ENCODE peak calls at places on chromosome 19, in six cellular contexts. One of them, this sample, is unnamed.

GRCh38 chr19:37981785-37982475 is 74.9 kb downstream of the SIPA1L3 start:
- DNase-seq in psoas muscle: no peak
- DNase-seq in ovary: no peak
- DNase-seq in testis: no peak
- DNase-seq in adrenal gland: no peak
- DNase-seq in A549: no peak
- DNase-seq in this sample: no peak

GRCh38 chr19:339262-339887 is 5.2 kb downstream of the MIER2 start:
- DNase-seq in ovary: no peak
- DNase-seq in adrenal gland: no peak
- DNase-seq in psoas muscle: no peak
- DNase-seq in A549: no peak
- DNase-seq in testis: no peak
- DNase-seq in this sample: no peak

GRCh38 chr19:49761625-49762311 is 1.3 kb downstream of the TSKS start:
- DNase-seq in psoas muscle: no peak
- DNase-seq in A549: no peak
- DNase-seq in testis: peak; percentile 54
- DNase-seq in adrenal gland: no peak
- DNase-seq in ovary: peak; percentile 55
- DNase-seq in this sample: no peak

GRCh38 chr19:3783660-3784584 is 2.3 kb downstream of the MATK start:
- DNase-seq in ovary: no peak
- DNase-seq in adrenal gland: no peak
- DNase-seq in A549: no peak
- DNase-seq in psoas muscle: no peak
- DNase-seq in testis: no peak
- DNase-seq in this sample: peak; percentile 63

GRCh38 chr19:30968210-30968609 is 381.0 kb downstream of the TSHZ3 start:
- DNase-seq in ovary: no peak
- DNase-seq in A549: no peak
- DNase-seq in adrenal gland: no peak
- DNase-seq in psoas muscle: no peak
- DNase-seq in testis: no peak
- DNase-seq in this sample: no peak

GRCh38 chr19:3618144-3618810 is 8.3 kb downstream of the CACTIN start:
- DNase-seq in adrenal gland: peak; percentile 85
- DNase-seq in A549: no peak
- DNase-seq in ovary: peak; percentile 70
- DNase-seq in psoas muscle: peak; percentile 88
- DNase-seq in testis: peak; percentile 66
- DNase-seq in this sample: peak; percentile 87

GRCh38 chr19:38263696-38264485 is 482 bp upstream of the SPINT2 start:
- DNase-seq in testis: peak; percentile 83
- DNase-seq in A549: peak; percentile 78
- DNase-seq in ovary: peak; percentile 61
- DNase-seq in psoas muscle: peak; percentile 51
- DNase-seq in adrenal gland: peak; percentile 76
- DNase-seq in this sample: peak; percentile 96

GRCh38 chr19:58554494-58555368 is at the start of gene CHMP2A:
- DNase-seq in psoas muscle: peak; percentile 100
- DNase-seq in adrenal gland: peak; percentile 99
- DNase-seq in testis: peak; percentile 98
- DNase-seq in A549: peak; percentile 98
- DNase-seq in ovary: peak; percentile 99
- DNase-seq in this sample: peak; percentile 99

GRCh38 chr19:45641274-45642105 is 2.3 kb upstream of the EML2 start:
- DNase-seq in A549: peak; percentile 97
- DNase-seq in ovary: peak; percentile 66
- DNase-seq in psoas muscle: peak; percentile 82
- DNase-seq in testis: peak; percentile 74
- DNase-seq in adrenal gland: peak; percentile 96
- DNase-seq in this sample: peak; percentile 93

GRCh38 chr19:14580623-14581237 is 2.2 kb upstream of the CLEC17A start:
- DNase-seq in adrenal gland: no peak
- DNase-seq in A549: no peak
- DNase-seq in ovary: no peak
- DNase-seq in psoas muscle: no peak
- DNase-seq in testis: no peak
- DNase-seq in this sample: no peak

GRCh38 chr19:41990615-41991014 is 3.4 kb downstream of the ATP1A3 start:
- DNase-seq in testis: no peak
- DNase-seq in A549: no peak
- DNase-seq in adrenal gland: no peak
- DNase-seq in ovary: no peak
- DNase-seq in psoas muscle: no peak
- DNase-seq in this sample: no peak

GRCh38 chr19:56261145-56261544 is 11.4 kb upstream of the EDDM13 start:
- DNase-seq in A549: no peak
- DNase-seq in testis: no peak
- DNase-seq in psoas muscle: no peak
- DNase-seq in ovary: no peak
- DNase-seq in adrenal gland: no peak
- DNase-seq in this sample: no peak

GRCh38 chr19:3184847-3185481 is 766 bp upstream of the NCLN start:
- DNase-seq in ovary: peak; percentile 77
- DNase-seq in adrenal gland: peak; percentile 90
- DNase-seq in testis: peak; percentile 94
- DNase-seq in psoas muscle: peak; percentile 86
- DNase-seq in A549: peak; percentile 28
- DNase-seq in this sample: no peak

GRCh38 chr19:48361912-48362311 is 1.8 kb downstream of the TMEM143 start:
- DNase-seq in psoas muscle: no peak
- DNase-seq in A549: no peak
- DNase-seq in ovary: no peak
- DNase-seq in adrenal gland: no peak
- DNase-seq in testis: no peak
- DNase-seq in this sample: no peak

GRCh38 chr19:19463348-19464117 is 51.8 kb downstream of the TSSK6 start:
- DNase-seq in psoas muscle: peak; percentile 76
- DNase-seq in A549: no peak
- DNase-seq in adrenal gland: peak; percentile 71
- DNase-seq in ovary: peak; percentile 66
- DNase-seq in testis: no peak
- DNase-seq in this sample: peak; percentile 80

GRCh38 chr19:55487884-55488687 is at the start of gene SSC5D:
- DNase-seq in psoas muscle: peak; percentile 65
- DNase-seq in adrenal gland: no peak
- DNase-seq in ovary: peak; percentile 70
- DNase-seq in testis: peak; percentile 60
- DNase-seq in A549: no peak
- DNase-seq in this sample: peak; percentile 87

GRCh38 chr19:32418155-32418554 is 12.6 kb downstream of the DPY19L3 start:
- DNase-seq in testis: no peak
- DNase-seq in psoas muscle: no peak
- DNase-seq in adrenal gland: no peak
- DNase-seq in A549: no peak
- DNase-seq in ovary: no peak
- DNase-seq in this sample: no peak

GRCh38 chr19:55618426-55618825 is 5.9 kb downstream of the ZNF784 start:
- DNase-seq in psoas muscle: no peak
- DNase-seq in A549: no peak
- DNase-seq in ovary: no peak
- DNase-seq in adrenal gland: no peak
- DNase-seq in testis: no peak
- DNase-seq in this sample: no peak

GRCh38 chr19:34365463-34366401 is 736 bp downstream of the GPI start:
- DNase-seq in adrenal gland: peak; percentile 81
- DNase-seq in psoas muscle: peak; percentile 70
- DNase-seq in ovary: peak; percentile 49
- DNase-seq in testis: peak; percentile 48
- DNase-seq in A549: no peak
- DNase-seq in this sample: peak; percentile 85

GRCh38 chr19:52613299-52613906 is 24.8 kb downstream of the ZNF83 start:
- DNase-seq in ovary: no peak
- DNase-seq in A549: no peak
- DNase-seq in psoas muscle: no peak
- DNase-seq in testis: no peak
- DNase-seq in adrenal gland: no peak
- DNase-seq in this sample: no peak

GRCh38 chr19:19822148-19822429 is 539 bp upstream of the ZNF506 start:
- DNase-seq in ovary: no peak
- DNase-seq in adrenal gland: no peak
- DNase-seq in A549: no peak
- DNase-seq in psoas muscle: no peak
- DNase-seq in testis: peak; percentile 27
- DNase-seq in this sample: no peak

GRCh38 chr19:52600639-52601024 is 30.5 kb downstream of the ZNF701 start:
- DNase-seq in ovary: no peak
- DNase-seq in testis: peak; percentile 21
- DNase-seq in adrenal gland: no peak
- DNase-seq in A549: no peak
- DNase-seq in psoas muscle: peak; percentile 58
- DNase-seq in this sample: peak; percentile 74

GRCh38 chr19:29596080-29596479 is 10.0 kb upstream of the POP4 start:
- DNase-seq in adrenal gland: no peak
- DNase-seq in psoas muscle: no peak
- DNase-seq in testis: no peak
- DNase-seq in ovary: no peak
- DNase-seq in A549: no peak
- DNase-seq in this sample: no peak

GRCh38 chr19:29598036-29598435 is 8.0 kb upstream of the POP4 start:
- DNase-seq in A549: no peak
- DNase-seq in testis: no peak
- DNase-seq in ovary: no peak
- DNase-seq in psoas muscle: no peak
- DNase-seq in adrenal gland: no peak
- DNase-seq in this sample: no peak

GRCh38 chr19:29598496-29598895 is 7.6 kb upstream of the POP4 start:
- DNase-seq in psoas muscle: no peak
- DNase-seq in ovary: no peak
- DNase-seq in A549: no peak
- DNase-seq in testis: no peak
- DNase-seq in adrenal gland: no peak
- DNase-seq in this sample: no peak

GRCh38 chr19:29593869-29594268 is 12.2 kb upstream of the POP4 start:
- DNase-seq in A549: no peak
- DNase-seq in ovary: no peak
- DNase-seq in adrenal gland: no peak
- DNase-seq in testis: no peak
- DNase-seq in psoas muscle: no peak
- DNase-seq in this sample: no peak

GRCh38 chr19:29596885-29597525 is 9.1 kb upstream of the POP4 start:
- DNase-seq in adrenal gland: no peak
- DNase-seq in ovary: no peak
- DNase-seq in testis: no peak
- DNase-seq in psoas muscle: no peak
- DNase-seq in A549: no peak
- DNase-seq in this sample: no peak
- TF ChIP-seq CTCF in adrenal gland: no peak
- TF ChIP-seq CTCF in ovary: no peak
- TF ChIP-seq CTCF in testis: no peak
- TF ChIP-seq CTCF in psoas muscle: no peak
- TF ChIP-seq CTCF in A549: peak; percentile 76
- TF ChIP-seq CTCF in this sample: peak; percentile 13

DNA sequence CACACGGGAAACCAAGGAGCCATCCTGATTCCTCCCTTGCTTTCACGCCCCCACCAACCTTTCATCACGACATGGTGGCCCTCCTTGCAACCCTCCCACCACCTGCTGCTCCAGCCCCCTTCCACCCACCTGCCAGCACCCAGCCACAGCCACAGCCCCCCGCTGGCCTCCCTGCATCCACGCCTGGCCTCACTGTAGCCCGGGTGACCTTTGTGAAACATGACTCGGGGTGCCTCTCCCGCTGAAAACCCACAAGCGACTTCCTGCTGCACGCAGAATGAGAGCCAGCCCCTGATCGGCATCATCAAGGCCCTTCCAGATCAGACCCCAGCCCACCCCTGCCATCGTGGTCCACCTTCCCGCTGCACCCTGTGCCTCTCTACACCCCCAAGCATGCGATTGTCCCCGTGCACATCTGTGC is 14.9 kb downstream of the POP4 start:
- DNase-seq in A549: no peak
- DNase-seq in testis: no peak
- DNase-seq in ovary: no peak
- DNase-seq in psoas muscle: peak; percentile 30
- DNase-seq in adrenal gland: no peak
- DNase-seq in this sample: peak; percentile 57
- H3K4me1 ChIP-seq in A549: no peaks in the 10 kb centered on the region
- H3K4me1 ChIP-seq in testis: no peaks in the 10 kb centered on the region
- H3K4me1 ChIP-seq in ovary: no peaks in the 10 kb centered on the region
- H3K4me1 ChIP-seq in psoas muscle: no peaks in the 10 kb centered on the region
- H3K4me1 ChIP-seq in adrenal gland: no peaks in the 10 kb centered on the region
- H3K4me1 ChIP-seq in this sample: no peaks in the 10 kb centered on the region

DNA sequence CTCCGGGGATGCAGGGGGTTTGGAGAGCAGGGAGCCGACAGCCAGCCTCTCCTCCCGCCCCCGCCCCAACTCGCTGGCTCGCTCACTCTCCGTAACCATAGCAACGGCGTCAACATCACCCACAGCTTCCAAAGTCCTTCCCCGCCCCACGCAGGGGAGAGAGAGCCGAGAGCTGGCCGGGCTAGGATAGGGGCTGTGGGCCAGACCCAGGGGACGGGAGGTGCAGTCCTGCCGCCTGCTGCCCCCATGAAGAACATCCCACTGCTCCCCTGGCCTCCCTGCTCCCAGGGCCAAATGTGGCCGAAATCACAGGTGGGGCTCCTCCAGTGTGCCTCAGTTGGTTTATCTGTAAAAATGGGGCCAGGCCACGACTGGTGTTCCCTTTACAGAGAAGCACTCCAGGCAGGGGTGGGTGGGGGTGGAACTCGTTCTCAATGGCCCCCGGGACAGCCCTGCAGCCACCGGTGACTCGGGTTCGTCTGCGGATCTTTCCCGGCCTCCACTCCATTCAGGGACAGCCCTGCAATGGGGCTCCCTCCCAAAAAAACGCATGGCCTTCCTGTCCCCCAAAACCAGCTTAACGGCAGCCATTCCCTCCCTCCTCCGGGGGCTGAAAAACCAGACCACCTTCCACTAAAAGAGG is 3.1 kb downstream of the KLF16 start:
- DNase-seq in psoas muscle: no peak
- DNase-seq in testis: peak; percentile 75
- DNase-seq in adrenal gland: peak; percentile 83
- DNase-seq in A549: no peak
- DNase-seq in ovary: peak; percentile 86
- DNase-seq in this sample: peak; percentile 84
- H3K4me3 ChIP-seq in psoas muscle: no peak overlapping the region
- H3K4me3 ChIP-seq in testis: no peak overlapping the region
- H3K4me3 ChIP-seq in adrenal gland: no peak overlapping the region
- H3K4me3 ChIP-seq in A549: peak overlapping the region; percentile 68
- H3K4me3 ChIP-seq in ovary: no peak overlapping the region
- H3K4me3 ChIP-seq in this sample: peak overlapping the region; percentile 1

DNA sequence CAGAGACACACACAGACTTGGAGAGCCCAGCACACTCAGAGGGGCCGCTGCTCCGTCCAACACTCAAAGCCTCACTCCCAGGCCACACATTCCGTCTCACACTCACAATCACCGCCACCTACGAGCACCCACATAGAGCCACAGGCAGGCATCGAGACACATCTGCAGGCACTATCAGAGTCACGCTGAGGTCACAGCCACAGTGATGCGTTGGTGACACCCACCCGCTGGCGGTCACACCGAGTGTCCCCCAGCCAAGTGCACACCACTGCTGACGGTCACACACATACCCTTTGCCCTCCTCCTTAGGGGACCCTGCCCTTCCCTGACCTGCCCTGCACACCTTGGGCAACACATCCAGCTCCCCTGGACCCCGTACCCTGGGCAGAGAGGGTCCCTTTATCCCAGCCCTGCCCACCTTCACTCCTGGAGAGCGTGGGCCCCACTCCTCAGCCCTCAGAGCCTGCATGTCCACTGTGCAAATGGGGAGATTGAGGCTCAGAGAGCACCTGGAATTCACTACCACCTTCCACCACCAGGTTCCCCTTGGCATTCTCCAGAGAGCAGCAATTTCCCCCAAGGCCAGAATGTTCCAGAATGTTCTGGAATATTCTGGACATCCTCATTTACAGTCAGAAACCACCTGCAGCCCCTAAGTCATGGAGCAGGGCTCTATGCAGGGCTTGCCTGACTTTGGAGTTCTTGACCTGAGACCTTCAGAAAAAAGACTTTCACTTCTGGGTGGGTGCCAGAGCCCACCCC is 5.4 kb downstream of the FUT5 start:
- DNase-seq in ovary: no peak
- DNase-seq in A549: no peak
- DNase-seq in testis: no peak
- DNase-seq in psoas muscle: no peak
- DNase-seq in adrenal gland: no peak
- DNase-seq in this sample: no peak
- TF ChIP-seq CTCF in ovary: no peak
- TF ChIP-seq CTCF in A549: no peak
- TF ChIP-seq CTCF in testis: no peak
- TF ChIP-seq CTCF in psoas muscle: no peak
- TF ChIP-seq CTCF in adrenal gland: no peak
- TF ChIP-seq CTCF in this sample: no peak

This sample was measured in kidney.